ENCODE peak calls at places on chromosomes 7 and 10, in four cellular contexts. W is H7; B is stimulated activated CD8-positive, alpha-beta memory T cell treated with anti-CD3 and anti-CD28 coated beads, Interleukin-7, amount 100 ng/mL, for 1 hour; K is foreskin keratinocyte. J is an unnamed sample.

GRCh38 chr10:32348297-32349198 is 1.6 kb upstream of the EPC1 start:
- DNase-seq in B (no peak), K (no peak), W (peak; percentile 38), J (no peak)

GRCh38 chr7:49433794-49434193 is 339.6 kb upstream of the VWC2 start:
- DNase-seq in B (no peak), K (no peak), W (no peak), J (no peak)

GRCh38 chr10:3754727-3755439 is 30.1 kb downstream of the KLF6 start:
- DNase-seq in B (no peak), K (peak; percentile 97), W (no peak), J (no peak)

GRCh38 chr7:79459381-79459780 is 5.9 kb upstream of the MAGI2 start:
- DNase-seq in B (no peak), K (no peak), W (no peak), J (no peak)

GRCh38 chr7:12941512-12941911 is 254.1 kb downstream of the ARL4A start:
- DNase-seq in B (no peak), W (no peak), K (peak; percentile 90), J (peak; percentile 84)

GRCh38 chr7:51015581-51015980 is 232.9 kb upstream of the GRB10 start:
- DNase-seq in K (no peak), W (no peak), B (no peak), J (peak; percentile 1)

GRCh38 chr7:158282461-158283001 is 305.1 kb downstream of the PTPRN2 start:
- DNase-seq in B (no peak), W (peak; percentile 48), K (no peak), J (no peak)

GRCh38 chr7:82410461-82410860 is 33.1 kb downstream of the CACNA2D1 start:
- DNase-seq in K (no peak), B (no peak), W (no peak), J (peak; percentile 10)

GRCh38 chr7:42414961-42415505 is 178.0 kb upstream of the GLI3 start:
- DNase-seq in B (no peak), W (no peak), K (no peak), J (no peak)

GRCh38 chr10:80104066-80104926 is 25.8 kb downstream of the TMEM254 start:
- DNase-seq in B (no peak), K (peak; percentile 44), W (no peak), J (no peak)

GRCh38 chr10:123882681-123883445 is 8.7 kb downstream of the CPXM2 start:
- DNase-seq in W (peak; percentile 35), K (no peak), B (no peak), J (no peak)